ENCODE peak calls at places on chromosomes 4 and X, in seven cellular contexts. C, Y, L, S, Q, X and V are unnamed samples.

GRCh38 chr4:54842226-54843055 is 184.7 kb downstream of the KIT start:
- DNase-seq in C (no peak), Y (no peak), L (no peak), S (no peak), Q (no peak), X (no peak), V (no peak)

GRCh38 chr4:145041378-145041777 is 56.6 kb downstream of the ANAPC10 start:
- DNase-seq in C (no peak), Y (no peak), L (no peak), S (no peak), Q (no peak), X (no peak), V (no peak)

GRCh38 chr4:1460967-1461868 is 55.0 kb upstream of the NKX1-1 start:
- DNase-seq in C (no peak), Y (peak), L (no peak), S (no peak), Q (no peak), X (no peak), V (no peak)

GRCh38 chr4:32986236-32986635 is 2266.1 kb downstream of the PCDH7 start:
- DNase-seq in C (no peak), Y (no peak), L (no peak), S (no peak), Q (no peak), X (no peak), V (no peak)

GRCh38 chr4:41120297-41121217 is 93.8 kb downstream of the APBB2 start:
- DNase-seq in C (peak), Y (peak), L (peak), S (peak), Q (peak), X (peak), V (peak)

GRCh38 chr4:589219-589963 is 13.3 kb upstream of the TMEM271 start:
- DNase-seq in C (no peak), Y (no peak), L (no peak), S (no peak), Q (no peak), X (no peak), V (no peak)

GRCh38 chr4:86279247-86279960 is 80.4 kb downstream of the MAPK10 start:
- DNase-seq in C (no peak), Y (no peak), L (no peak), S (no peak), Q (no peak), X (no peak), V (no peak)

GRCh38 chr4:128286474-128287158 is 997 bp downstream of the PGRMC2 start:
- DNase-seq in C (no peak), Y (no peak), L (peak), S (peak), Q (peak), X (no peak), V (peak)

GRCh38 chr4:139763668-139764067 is 98.0 kb downstream of the MGST2 start:
- DNase-seq in C (no peak), Y (no peak), L (peak), S (no peak), Q (no peak), X (peak), V (no peak)

GRCh38 chrX:118961866-118962560 is 12.4 kb upstream of the LONRF3 start:
- DNase-seq in C (no peak), Y (no peak), L (no peak), S (no peak), Q (no peak), X (no peak), V (no peak)

GRCh38 chrX:54807524-54808108 is at the start of gene MAGED2:
- DNase-seq in C (no peak), Y (no peak), L (peak), S (peak), Q (peak), X (no peak), V (no peak)

GRCh38 chr4:179803857-179804256 is 2361.6 kb upstream of the AGA start:
- DNase-seq in C (no peak), Y (no peak), L (no peak), S (peak), Q (no peak), X (no peak), V (no peak)

GRCh38 chr4:129581305-129581704 is 485.4 kb downstream of the C4orf33 start:
- DNase-seq in C (no peak), Y (no peak), L (no peak), S (no peak), Q (no peak), X (no peak), V (no peak)

GRCh38 chr4:145513020-145513621 is 31.5 kb downstream of the SMAD1 start:
- DNase-seq in C (no peak), Y (no peak), L (no peak), S (no peak), Q (no peak), X (no peak), V (no peak)

GRCh38 chr4:82901129-82901718 is 689 bp downstream of the THAP9 start:
- DNase-seq in C (no peak), Y (no peak), L (no peak), S (no peak), Q (no peak), X (no peak), V (no peak)

GRCh38 chr4:185847352-185848078 is 35.5 kb upstream of the SORBS2 start:
- DNase-seq in C (peak), Y (no peak), L (no peak), S (peak), Q (peak), X (no peak), V (no peak)

GRCh38 chrX:83759872-83760271 is 101.1 kb upstream of the CYLC1 start:
- DNase-seq in C (no peak), Y (no peak), L (no peak), S (peak), Q (peak), X (no peak), V (no peak)

GRCh38 chr4:83558059-83558648 is 22.2 kb downstream of the GPAT3 start:
- DNase-seq in C (no peak), Y (no peak), L (no peak), S (no peak), Q (no peak), X (no peak), V (no peak)

GRCh38 chr4:99135541-99136173 is 8.4 kb downstream of the ADH4 start:
- DNase-seq in C (no peak), Y (no peak), L (no peak), S (no peak), Q (no peak), X (no peak), V (no peak)

GRCh38 chrX:38768079-38768478 is 33.2 kb upstream of the MID1IP1 start:
- DNase-seq in C (no peak), Y (no peak), L (peak), S (peak), Q (peak), X (no peak), V (peak)

GRCh38 chr4:73978886-73979285 is 2.9 kb downstream of the PF4 start:
- DNase-seq in C (no peak), Y (no peak), L (no peak), S (peak), Q (peak), X (no peak), V (peak)

GRCh38 chr4:148015058-148015457 is 283.2 kb downstream of the ARHGAP10 start:
- DNase-seq in C (no peak), Y (no peak), L (peak), S (no peak), Q (no peak), X (no peak), V (no peak)

GRCh38 chr4:112140536-112140935 is 4.7 kb upstream of the FAM241A start:
- DNase-seq in C (no peak), Y (no peak), L (no peak), S (no peak), Q (peak), X (no peak), V (no peak)

GRCh38 chr4:188665466-188665865 is 526.2 kb downstream of the TRIML1 start:
- DNase-seq in C (no peak), Y (no peak), L (no peak), S (no peak), Q (no peak), X (no peak), V (no peak)

GRCh38 chr4:147530723-147531122 is 49.8 kb downstream of the EDNRA start:
- DNase-seq in C (no peak), Y (no peak), L (no peak), S (peak), Q (no peak), X (no peak), V (no peak)

GRCh38 chr4:83582289-83582756 is 46.4 kb downstream of the GPAT3 start:
- DNase-seq in C (no peak), Y (no peak), L (peak), S (no peak), Q (peak), X (no peak), V (peak)

GRCh38 chr4:38943355-38943754 is 75.7 kb downstream of the FAM114A1 start:
- DNase-seq in C (no peak), Y (no peak), L (no peak), S (peak), Q (peak), X (no peak), V (no peak)

GRCh38 chr4:177404980-177405379 is 37.3 kb downstream of the AGA start:
- DNase-seq in C (no peak), Y (no peak), L (no peak), S (no peak), Q (no peak), X (no peak), V (no peak)

GRCh38 chr4:85398276-85398675 is 76.7 kb upstream of the ARHGAP24 start:
- DNase-seq in C (no peak), Y (no peak), L (no peak), S (no peak), Q (peak), X (no peak), V (peak)

GRCh38 chr4:20432098-20432497 is 180.4 kb downstream of the SLIT2 start:
- DNase-seq in C (no peak), Y (no peak), L (peak), S (no peak), Q (peak), X (no peak), V (no peak)

GRCh38 chr4:121192500-121192899 is 28.4 kb upstream of the TNIP3 start:
- DNase-seq in C (no peak), Y (no peak), L (peak), S (peak), Q (peak), X (no peak), V (no peak)

GRCh38 chr4:186592450-186592849 is 37.1 kb upstream of the MTNR1A start:
- DNase-seq in C (no peak), Y (no peak), L (no peak), S (no peak), Q (no peak), X (no peak), V (no peak)

GRCh38 chr4:7342581-7343352 is 92.0 kb downstream of the PSAPL1 start:
- DNase-seq in C (no peak), Y (peak), L (no peak), S (no peak), Q (no peak), X (no peak), V (no peak)

GRCh38 chr4:94290245-94290644 is 52.4 kb downstream of the HPGDS start:
- DNase-seq in C (no peak), Y (no peak), L (no peak), S (no peak), Q (no peak), X (no peak), V (no peak)

GRCh38 chr4:155999743-156000142 is 46.1 kb upstream of the CTSO start:
- DNase-seq in C (no peak), Y (no peak), L (no peak), S (no peak), Q (peak), X (no peak), V (no peak)

GRCh38 chr4:82865592-82865991 is 25.4 kb downstream of the SEC31A start:
- DNase-seq in C (no peak), Y (no peak), L (peak), S (peak), Q (peak), X (no peak), V (peak)

GRCh38 chr4:40254961-40255721 is 58.3 kb downstream of the RHOH start:
- DNase-seq in C (no peak), Y (no peak), L (peak), S (peak), Q (peak), X (no peak), V (no peak)

GRCh38 chr4:73053076-73053475 is 16.4 kb downstream of the COX18 start:
- DNase-seq in C (no peak), Y (no peak), L (no peak), S (peak), Q (peak), X (no peak), V (no peak)

GRCh38 chrX:144586756-144587155 is 660.5 kb upstream of the SPANXN1 start:
- DNase-seq in C (no peak), Y (no peak), L (no peak), S (no peak), Q (peak), X (no peak), V (no peak)

GRCh38 chr4:78214078-78214477 is 157.0 kb downstream of the FRAS1 start:
- DNase-seq in C (no peak), Y (no peak), L (no peak), S (no peak), Q (no peak), X (no peak), V (no peak)
- H3K4me3 ChIP-seq in C (no peak), Y (no peak), L (no peak), S (no peak), Q (no peak), X (no peak), V (no peak)

DNA sequence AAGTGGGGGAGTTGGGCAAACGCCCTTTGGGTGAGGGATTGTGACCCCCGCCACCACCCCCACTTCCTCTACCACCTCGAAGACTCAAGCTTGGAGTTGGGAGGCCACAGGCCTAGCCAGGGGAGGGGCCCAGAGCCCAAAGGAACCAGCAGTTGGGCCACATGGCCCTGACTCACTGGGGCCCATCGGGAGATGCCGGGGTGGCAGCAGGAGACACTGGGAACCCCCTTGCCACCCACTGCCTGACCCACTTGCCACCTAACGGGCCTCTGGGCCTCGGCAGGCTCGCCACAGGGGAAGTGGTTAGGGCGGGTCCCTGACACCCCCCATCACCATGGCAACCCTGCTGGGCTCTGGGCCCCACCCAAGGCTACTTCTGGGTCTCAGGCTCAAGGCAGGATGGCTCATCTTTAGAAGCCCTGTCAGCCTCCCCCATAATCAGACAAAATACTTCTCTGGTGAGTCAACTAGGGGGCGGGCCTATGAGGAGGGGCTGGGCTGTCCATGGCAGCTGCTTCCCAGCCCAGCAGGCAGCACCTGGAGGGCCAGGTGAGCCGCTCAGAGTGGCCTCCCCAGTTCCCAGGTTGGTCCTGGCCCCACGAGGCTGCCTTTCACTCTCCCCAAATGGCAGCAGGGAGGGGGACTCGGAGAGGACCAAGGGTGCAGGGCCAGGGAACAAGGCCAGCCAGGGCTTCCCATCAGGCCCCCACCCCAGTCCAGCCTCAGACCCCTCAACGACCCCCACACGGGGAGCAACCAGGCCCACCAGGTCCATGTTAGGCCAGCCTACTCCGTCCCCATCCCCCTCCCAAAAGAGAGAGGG is 5.6 kb downstream of the FLNA start:
- DNase-seq in C (no peak), Y (peak), L (peak), S (peak), Q (peak), X (peak), V (peak)
- TF ChIP-seq CTCF in C (no peak), Y (no peak), L (no peak), S (no peak), Q (no peak), X (no peak), V (no peak)

GRCh38 chrX:65406532-65406931 is 128.1 kb downstream of the LAS1L start:
- DNase-seq in C (no peak), Y (no peak), L (no peak), S (no peak), Q (no peak), X (no peak), V (no peak)
- H3K4me3 ChIP-seq in C (no peak), Y (no peak), L (no peak), S (no peak), Q (no peak), X (no peak), V (no peak)

GRCh38 chr4:78669453-78669852 is 106.7 kb upstream of the BMP2K start:
- DNase-seq in C (no peak), Y (no peak), L (no peak), S (no peak), Q (no peak), X (no peak), V (no peak)
- TF ChIP-seq CTCF in C (no peak), Y (peak), L (no peak), S (no peak), Q (peak), X (no peak), V (peak)

DNA sequence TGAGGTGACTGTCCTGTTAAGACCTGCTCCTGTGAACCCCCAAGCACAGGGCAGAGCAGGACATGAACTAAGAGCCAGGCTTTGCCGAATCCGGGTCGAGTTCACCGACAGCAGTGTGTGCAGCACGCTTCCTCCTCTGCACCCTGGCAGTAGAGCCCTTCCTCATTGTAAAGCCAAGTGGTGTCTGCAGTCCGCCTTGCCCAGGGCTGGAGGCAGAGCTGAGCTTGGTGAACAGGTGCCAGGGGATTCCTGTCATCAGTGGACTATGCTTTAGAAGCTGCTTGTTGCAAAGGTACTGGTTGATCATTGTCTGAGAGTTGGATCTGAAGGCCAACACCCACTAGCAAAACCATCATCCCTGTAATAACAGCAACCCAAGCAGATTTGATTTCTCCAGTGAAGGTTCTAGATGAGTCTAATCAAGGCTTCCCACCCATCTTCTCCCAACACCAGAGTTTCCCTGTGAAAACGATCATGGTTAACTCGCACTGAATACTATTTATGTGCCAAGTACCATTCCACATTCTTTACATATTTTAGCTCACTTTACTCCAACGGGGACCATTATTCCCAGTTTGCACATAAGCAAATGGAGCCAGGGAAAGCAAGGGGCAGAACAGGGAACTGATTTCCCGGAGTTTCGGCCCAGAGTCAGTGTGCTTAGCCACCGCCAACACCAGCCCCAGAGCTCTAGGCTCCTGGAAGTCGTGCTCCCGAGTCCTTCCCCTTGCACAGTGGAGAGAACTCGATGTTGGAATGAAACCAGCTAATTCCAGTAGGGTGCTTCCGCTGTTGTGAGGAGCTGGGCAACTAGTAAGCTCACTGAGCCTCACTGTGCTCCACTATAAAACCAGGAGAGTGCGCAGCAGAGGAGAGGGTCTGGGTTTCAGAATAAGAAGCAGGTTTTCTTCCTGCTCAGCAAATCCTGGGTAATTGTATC is 1.4 kb upstream of the SLC34A2 start:
- DNase-seq in C (no peak), Y (peak), L (no peak), S (no peak), Q (peak), X (no peak), V (peak)
- H3K4me3 ChIP-seq in C (no peak), Y (peak), L (no peak), S (no peak), Q (no peak), X (no peak), V (no peak)

DNA sequence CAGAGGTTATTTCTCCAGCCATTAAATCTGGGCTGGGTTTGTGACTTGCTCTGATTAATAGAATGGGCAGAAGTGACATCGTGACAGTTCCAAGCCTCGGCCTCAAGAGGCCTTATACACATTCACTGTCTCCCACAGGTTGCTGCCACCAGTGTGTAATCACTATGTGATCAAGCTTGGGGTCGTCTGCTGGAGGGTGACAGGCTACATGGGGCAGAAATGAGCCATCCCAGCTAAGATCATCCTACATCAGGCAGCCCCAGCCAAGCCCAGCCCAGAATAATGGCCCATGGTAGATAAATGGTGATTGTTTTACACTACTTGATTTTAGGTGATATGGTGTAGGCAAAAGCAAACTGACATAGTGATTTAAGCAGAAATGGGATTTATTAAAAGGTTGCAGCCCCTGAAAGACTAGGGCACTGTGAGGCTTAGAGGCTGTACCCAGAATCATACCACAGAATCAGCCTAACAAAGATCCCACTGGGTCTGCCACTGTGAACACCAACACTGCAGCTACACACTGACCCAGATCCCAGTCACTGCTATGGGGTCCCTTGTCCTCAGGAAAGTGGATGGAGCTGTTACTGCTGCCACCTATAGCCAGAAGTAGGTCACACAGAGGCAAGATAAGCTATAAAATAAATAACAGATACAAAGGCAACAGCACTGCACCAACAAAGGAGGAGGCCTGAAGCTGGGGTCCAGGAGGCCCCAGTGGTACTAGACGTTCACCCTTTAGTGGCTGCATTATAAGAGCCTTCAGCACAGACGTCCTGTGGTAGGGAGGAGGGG is 159.6 kb upstream of the RBPJ start:
- DNase-seq in C (no peak), Y (no peak), L (no peak), S (no peak), Q (no peak), X (peak), V (no peak)
- TF ChIP-seq CTCF in C (no peak), Y (no peak), L (no peak), S (peak), Q (peak), X (no peak), V (peak)